ENCODE peak calls at places on chromosomes 7 and 10, in five cellular contexts. Y is astrocyte of the spinal cord, U is IMR-90, N is lower lobe of right lung, A is MM.1S. E is an unnamed sample.

GRCh38 chr10:102644066-102644645 is at the start of gene TRIM8:
- DNase-seq in Y (peak), U (no peak), N (peak), A (peak), E (peak)

GRCh38 chr7:132276252-132276651 is 300.0 kb downstream of the PLXNA4 start:
- DNase-seq in Y (no peak), U (no peak), N (no peak), A (no peak), E (no peak)

GRCh38 chr7:159108491-159108890 is 36.2 kb downstream of the VIPR2 start:
- DNase-seq in Y (no peak), U (no peak), N (peak), A (no peak), E (no peak)

GRCh38 chr7:55078465-55079372 is 59.9 kb downstream of the EGFR start:
- DNase-seq in Y (no peak), U (no peak), N (peak), A (no peak), E (no peak)

GRCh38 chr7:716212-716611 is 10.3 kb upstream of the DNAAF5 start:
- DNase-seq in Y (no peak), U (no peak), N (peak), A (no peak), E (no peak)

GRCh38 chr10:4647138-4647785 is 178.7 kb upstream of the AKR1E2 start:
- DNase-seq in Y (peak), U (peak), N (no peak), A (no peak), E (no peak)

GRCh38 chr10:97779975-97780374 is 8.2 kb upstream of the SFRP5 start:
- DNase-seq in Y (no peak), U (no peak), N (no peak), A (no peak), E (no peak)

GRCh38 chr10:111297351-111297848 is 220.6 kb downstream of the ADRA2A start:
- DNase-seq in Y (peak), U (no peak), N (no peak), A (no peak), E (no peak)

GRCh38 chr7:325051-325798 is 35.3 kb downstream of the FOXL3 start:
- DNase-seq in Y (no peak), U (no peak), N (peak), A (no peak), E (no peak)

GRCh38 chr10:91226093-91226492 is 5.6 kb downstream of the PCGF5 start:
- DNase-seq in Y (no peak), U (no peak), N (no peak), A (no peak), E (no peak)

GRCh38 chr7:131012477-131013031 is 278.5 kb upstream of the KLF14 start:
- DNase-seq in Y (no peak), U (no peak), N (no peak), A (no peak), E (no peak)

GRCh38 chr7:33748793-33749192 is 156.5 kb upstream of the BMPER start:
- DNase-seq in Y (no peak), U (no peak), N (no peak), A (no peak), E (no peak)

GRCh38 chr10:71333154-71333887 is 14.3 kb downstream of the SLC29A3 start:
- DNase-seq in Y (no peak), U (no peak), N (peak), A (no peak), E (no peak)

GRCh38 chr10:121375201-121375600 is 223.0 kb downstream of the FGFR2 start:
- DNase-seq in Y (no peak), U (no peak), N (no peak), A (no peak), E (no peak)

GRCh38 chr10:30059209-30060107 is at the start of gene JCAD:
- DNase-seq in Y (no peak), U (no peak), N (peak), A (peak), E (peak)

GRCh38 chr10:88991161-88991899 is 732 bp downstream of the FAS start:
- DNase-seq in Y (peak), U (peak), N (peak), A (peak), E (peak)

GRCh38 chr7:142112086-142112485 is 568 bp downstream of the MGAM2 start:
- DNase-seq in Y (no peak), U (no peak), N (no peak), A (no peak), E (no peak)

GRCh38 chr7:155860840-155861479 is 48.7 kb upstream of the SHH start:
- DNase-seq in Y (peak), U (peak), N (peak), A (no peak), E (no peak)

GRCh38 chr10:104052351-104052885 is 33.3 kb downstream of the COL17A1 start:
- DNase-seq in Y (no peak), U (no peak), N (no peak), A (no peak), E (no peak)

GRCh38 chr10:13784067-13784466 is 197.3 kb downstream of the PRPF18 start:
- DNase-seq in Y (no peak), U (peak), N (no peak), A (peak), E (no peak)

GRCh38 chr7:56157238-56157790 is 41.1 kb upstream of the NUPR2 start:
- DNase-seq in Y (no peak), U (no peak), N (no peak), A (no peak), E (no peak)

GRCh38 chr7:44306608-44307007 is 18.8 kb downstream of the CAMK2B start:
- DNase-seq in Y (no peak), U (no peak), N (no peak), A (no peak), E (no peak)

GRCh38 chr7:123633553-123633952 is 22.1 kb upstream of the LMOD2 start:
- DNase-seq in Y (peak), U (peak), N (no peak), A (no peak), E (no peak)

GRCh38 chr7:128704909-128705308 is 32.8 kb downstream of the GARIN1A start:
- DNase-seq in Y (no peak), U (no peak), N (no peak), A (no peak), E (no peak)

DNA sequence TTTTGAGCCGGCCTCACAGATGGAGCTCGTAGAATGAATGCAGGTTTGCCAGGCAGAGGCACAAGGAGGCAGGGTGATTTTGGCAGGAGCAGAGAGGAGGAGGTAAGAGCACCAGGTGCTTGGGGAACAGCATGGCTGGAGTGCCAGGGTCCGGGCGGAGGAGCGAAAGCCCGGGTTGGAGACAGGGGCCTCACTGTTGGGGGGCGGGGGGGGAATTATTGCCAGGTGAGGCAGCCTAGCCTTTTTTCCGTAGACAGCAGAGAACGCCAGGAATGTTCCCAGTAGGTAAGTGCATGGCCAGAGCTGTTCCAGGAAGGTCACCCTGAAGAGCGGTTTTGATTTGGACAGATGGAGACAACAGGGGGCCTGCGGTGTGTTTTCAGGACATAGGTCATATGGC is 9.5 kb downstream of the SRRM3 start:
- DNase-seq in Y (no peak), U (no peak), N (no peak), A (no peak), E (no peak)
- TF ChIP-seq CTCF in Y (no peak), U (no peak), N (no peak), A (no peak), E (no peak)

GRCh38 chr7:73977626-73978618 is 50.1 kb upstream of the ELN start:
- DNase-seq in Y (no peak), U (no peak), N (peak), A (no peak), E (no peak)

GRCh38 chr7:73980206-73980605 is 47.8 kb upstream of the ELN start:
- DNase-seq in Y (no peak), U (no peak), N (peak), A (no peak), E (no peak)

GRCh38 chr7:73976761-73977625 is 51.0 kb upstream of the ELN start:
- DNase-seq in Y (no peak), U (no peak), N (peak), A (no peak), E (no peak)

GRCh38 chr7:73974948-73975926 is 52.7 kb upstream of the ELN start:
- DNase-seq in Y (no peak), U (no peak), N (peak), A (no peak), E (no peak)

DNA sequence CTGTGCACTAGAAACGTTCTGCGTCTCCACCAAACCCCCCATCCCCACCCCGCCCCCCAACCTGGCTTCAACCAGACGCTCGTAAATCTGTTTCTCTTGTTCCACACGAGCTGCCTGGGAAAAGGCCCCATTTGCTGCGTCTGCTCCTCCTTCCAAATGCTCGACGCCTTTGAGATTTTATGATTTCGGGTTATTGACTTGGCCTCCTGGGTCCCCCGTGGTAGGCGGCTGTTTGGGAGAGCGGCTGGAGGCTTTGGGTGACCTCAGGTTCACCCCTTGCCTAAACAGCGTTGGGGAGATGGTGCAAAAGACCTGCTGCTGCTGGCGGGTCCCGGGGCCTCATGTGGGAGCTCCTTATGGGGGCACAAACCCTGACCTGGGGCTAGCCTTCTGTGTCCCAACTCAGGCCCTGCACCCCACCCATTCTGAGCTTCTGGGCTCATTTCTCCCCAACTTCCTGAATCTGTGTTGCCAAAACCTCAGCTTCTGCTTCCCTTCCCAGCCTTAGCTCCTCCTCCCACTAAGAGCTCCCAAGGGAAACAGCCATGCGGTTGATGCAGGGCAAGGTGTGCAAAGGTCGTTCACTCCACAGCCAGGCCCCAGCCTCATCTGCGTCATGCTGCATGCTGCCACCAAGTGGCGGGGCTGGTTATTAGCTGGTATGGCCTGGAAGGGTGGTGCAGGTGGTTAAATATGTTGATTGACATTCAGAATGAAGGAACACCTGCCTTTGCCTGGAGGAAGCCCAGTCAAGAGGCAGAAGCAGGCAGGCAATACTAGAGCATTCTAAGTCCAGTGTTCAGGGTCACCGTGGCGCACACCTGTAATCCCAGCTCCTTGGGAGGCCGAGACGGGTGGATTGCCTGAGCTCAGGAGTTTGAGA is 49.1 kb upstream of the ELN start:
- DNase-seq in Y (no peak), U (no peak), N (peak), A (peak), E (no peak)
- TF ChIP-seq CTCF in Y (peak), U (peak), N (peak), A (peak), E (peak)

DNA sequence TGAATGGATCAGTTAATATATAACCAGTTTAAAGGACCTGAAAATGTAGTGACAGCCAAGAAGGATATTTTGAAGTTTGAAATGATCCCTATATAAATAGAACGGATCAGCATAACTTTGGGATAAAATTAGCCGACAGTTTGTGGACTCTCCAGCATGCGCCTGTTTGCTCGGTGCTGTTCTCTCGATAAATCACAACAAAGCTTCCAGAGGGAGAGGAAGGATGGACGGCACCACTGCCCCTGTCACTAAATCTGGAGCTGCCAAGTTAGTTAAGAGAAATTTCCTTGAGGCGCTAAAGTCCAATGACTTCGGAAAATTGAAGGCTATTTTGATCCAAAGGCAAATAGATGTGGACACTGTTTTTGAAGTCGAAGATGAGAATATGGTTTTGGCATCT is at the start of gene ASB4:
- DNase-seq in Y (no peak), U (no peak), N (no peak), A (no peak), E (no peak)
- TF ChIP-seq CTCF in Y (no peak), U (no peak), N (no peak), A (no peak), E (no peak)

GRCh38 chr10:75528392-75528791 is 97.0 kb downstream of the LRMDA start:
- DNase-seq in Y (no peak), U (no peak), N (no peak), A (no peak), E (no peak)
- TF ChIP-seq CTCF in Y (no peak), U (no peak), N (no peak), A (no peak), E (no peak)

DNA sequence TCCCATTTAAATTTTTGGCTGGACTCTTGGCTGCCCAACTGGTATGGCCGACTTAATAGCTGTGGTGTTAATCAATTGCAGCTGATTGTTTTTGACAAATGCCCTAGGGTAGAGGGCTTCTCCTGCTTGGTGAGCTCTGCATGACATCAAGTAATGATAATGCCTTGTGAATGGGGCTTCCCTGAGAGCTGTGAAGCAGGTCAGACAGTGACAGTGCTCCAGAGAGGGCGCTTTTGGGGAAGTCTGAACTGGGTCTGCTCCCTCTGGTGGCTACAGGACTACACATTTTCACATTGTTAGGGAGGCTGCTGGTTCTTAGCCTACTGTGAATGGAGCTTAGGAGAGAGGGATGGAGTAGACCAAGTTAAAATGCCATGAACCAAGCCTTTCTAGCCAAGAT is 98.8 kb downstream of the SDK1 start:
- DNase-seq in Y (no peak), U (peak), N (no peak), A (no peak), E (no peak)
- TF ChIP-seq CTCF in Y (peak), U (no peak), N (no peak), A (no peak), E (peak)

DNA sequence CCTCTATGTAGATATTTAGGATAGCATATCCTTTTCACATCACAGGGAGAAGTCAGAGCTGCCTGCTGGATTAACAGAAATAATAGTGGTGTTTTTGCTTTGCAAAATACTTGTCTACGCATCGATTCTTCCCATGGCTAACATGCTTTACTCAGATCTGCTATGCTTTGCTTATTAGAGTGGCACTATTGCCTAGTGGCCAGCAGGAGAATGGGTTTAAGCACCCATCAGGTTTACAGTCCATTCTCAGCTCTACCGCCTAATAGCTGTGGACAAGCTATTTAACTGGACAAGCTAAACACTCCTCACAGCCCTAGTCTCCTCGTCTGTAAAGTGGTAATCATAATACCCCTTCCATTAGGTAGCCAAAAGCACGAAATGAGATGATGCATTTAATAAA is 218.2 kb upstream of the CCDC6 start:
- DNase-seq in Y (no peak), U (no peak), N (no peak), A (no peak), E (no peak)
- TF ChIP-seq CTCF in Y (no peak), U (no peak), N (no peak), A (no peak), E (no peak)

GRCh38 chr10:49242604-49243003 is 54.4 kb upstream of the TMEM273 start:
- DNase-seq in Y (no peak), U (no peak), N (no peak), A (no peak), E (no peak)
- TF ChIP-seq CTCF in Y (no peak), U (no peak), N (no peak), A (no peak), E (no peak)

E was measured in progenitor cell of endocrine pancreas.